ENCODE peak calls at places on chromosomes 2 and 18, in ten cellular contexts. G is breast epithelium, W is A549, O is tibial artery, Z is fibroblast of lung, C is OCI-LY7, M is heart right ventricle, D is stomach, U is mammary epithelial cell, V is WERI-Rb-1. K is an unnamed sample.

GRCh38 chr2:191401287-191401686 is 156.1 kb downstream of the MYO1B start:
- DNase-seq in G (no peak), W (no peak), O (no peak), Z (no peak), C (no peak), M (no peak), D (no peak), U (no peak), V (no peak), K (no peak)

GRCh38 chr2:132815522-132815921 is 145.5 kb upstream of the LYPD1 start:
- DNase-seq in G (no peak), W (peak), O (no peak), Z (peak), C (no peak), M (no peak), D (no peak), U (peak), V (no peak), K (no peak)

GRCh38 chr2:241961454-241961853 is 91.9 kb downstream of the RTP5 start:
- DNase-seq in G (no peak), W (no peak), O (peak), Z (no peak), C (peak), M (no peak), D (no peak), U (no peak), V (no peak), K (no peak)

GRCh38 chr2:48423376-48423775 is 106.6 kb upstream of the STON1 start:
- DNase-seq in G (no peak), W (peak), O (no peak), Z (peak), C (no peak), M (no peak), D (no peak), U (peak), V (no peak), K (no peak)

GRCh38 chr2:170307988-170308387 is 130.0 kb downstream of the MYO3B start:
- DNase-seq in G (no peak), W (no peak), O (no peak), Z (no peak), C (no peak), M (no peak), D (no peak), U (no peak), V (no peak), K (no peak)

GRCh38 chr18:42178381-42179080 is 223.5 kb downstream of the PIK3C3 start:
- DNase-seq in G (no peak), W (no peak), O (no peak), Z (no peak), C (no peak), M (no peak), D (no peak), U (no peak), V (no peak), K (no peak)

GRCh38 chr2:122748552-122749011 is 993.1 kb downstream of the TSN start:
- DNase-seq in G (no peak), W (no peak), O (no peak), Z (peak), C (no peak), M (no peak), D (no peak), U (peak), V (no peak), K (no peak)

GRCh38 chr2:8753609-8754008 is 71.8 kb downstream of the ID2 start:
- DNase-seq in G (no peak), W (no peak), O (no peak), Z (no peak), C (no peak), M (no peak), D (no peak), U (no peak), V (no peak), K (no peak)

GRCh38 chr18:8881103-8881502 is 175.7 kb downstream of the MTCL1 start:
- DNase-seq in G (no peak), W (no peak), O (no peak), Z (no peak), C (no peak), M (no peak), D (no peak), U (no peak), V (no peak), K (no peak)

GRCh38 chr2:198054299-198054698 is 249.9 kb downstream of the PLCL1 start:
- DNase-seq in G (no peak), W (peak), O (no peak), Z (peak), C (peak), M (no peak), D (peak), U (peak), V (peak), K (peak)

GRCh38 chr2:207767461-207768167 is 2.1 kb downstream of the FZD5 start:
- DNase-seq in G (no peak), W (peak), O (peak), Z (peak), C (no peak), M (no peak), D (peak), U (peak), V (peak), K (no peak)

GRCh38 chr2:106232633-106233032 is 38.5 kb upstream of the UXS1 start:
- DNase-seq in G (no peak), W (no peak), O (no peak), Z (no peak), C (no peak), M (peak), D (no peak), U (no peak), V (no peak), K (no peak)

GRCh38 chr2:166375736-166376487 is at the start of gene SCN9A:
- DNase-seq in G (peak), W (peak), O (peak), Z (peak), C (no peak), M (peak), D (peak), U (peak), V (peak), K (no peak)

GRCh38 chr18:58576641-58577251 is 52.1 kb downstream of the ALPK2 start:
- DNase-seq in G (no peak), W (no peak), O (no peak), Z (peak), C (no peak), M (no peak), D (no peak), U (no peak), V (no peak), K (no peak)

GRCh38 chr2:19361325-19361990 is 3.0 kb upstream of the OSR1 start:
- DNase-seq in G (no peak), W (no peak), O (no peak), Z (peak), C (no peak), M (no peak), D (no peak), U (no peak), V (no peak), K (no peak)

GRCh38 chr2:23404426-23404825 is 19.4 kb downstream of the KLHL29 start:
- DNase-seq in G (no peak), W (peak), O (no peak), Z (peak), C (peak), M (no peak), D (no peak), U (peak), V (peak), K (no peak)

GRCh38 chr2:130391872-130392670 is 36.2 kb downstream of the PTPN18 start:
- DNase-seq in G (no peak), W (no peak), O (no peak), Z (no peak), C (peak), M (no peak), D (no peak), U (peak), V (peak), K (no peak)

GRCh38 chr2:101975171-101975870 is 16.4 kb upstream of the IL1R2 start:
- DNase-seq in G (no peak), W (no peak), O (no peak), Z (peak), C (no peak), M (no peak), D (no peak), U (no peak), V (no peak), K (no peak)

GRCh38 chr2:113175101-113175628 is 1.4 kb downstream of the PSD4 start:
- DNase-seq in G (no peak), W (no peak), O (peak), Z (no peak), C (peak), M (no peak), D (peak), U (no peak), V (no peak), K (peak)

GRCh38 chr2:233819884-233820765 is 34.2 kb downstream of the HJURP start:
- DNase-seq in G (no peak), W (no peak), O (peak), Z (no peak), C (no peak), M (no peak), D (peak), U (no peak), V (peak), K (no peak)

GRCh38 chr2:61426267-61426897 is 44.5 kb downstream of the USP34 start:
- DNase-seq in G (no peak), W (peak), O (no peak), Z (peak), C (peak), M (no peak), D (peak), U (peak), V (peak), K (peak)

GRCh38 chr2:230319211-230319862 is 7.7 kb upstream of the SP140L start:
- DNase-seq in G (no peak), W (no peak), O (no peak), Z (no peak), C (peak), M (peak), D (no peak), U (no peak), V (no peak), K (peak)

GRCh38 chr2:47651296-47651695 is 131.6 kb upstream of the MSH6 start:
- DNase-seq in G (no peak), W (no peak), O (no peak), Z (no peak), C (no peak), M (no peak), D (no peak), U (no peak), V (no peak), K (no peak)

GRCh38 chr2:71680925-71681324 is 227.6 kb downstream of the DYSF start:
- DNase-seq in G (peak), W (no peak), O (peak), Z (no peak), C (no peak), M (no peak), D (no peak), U (no peak), V (no peak), K (no peak)

GRCh38 chr2:165141601-165142000 is 62.2 kb downstream of the SCN3A start:
- DNase-seq in G (no peak), W (no peak), O (no peak), Z (no peak), C (peak), M (no peak), D (no peak), U (no peak), V (no peak), K (no peak)

GRCh38 chr2:8803658-8804379 is 33.6 kb downstream of the KIDINS220 start:
- DNase-seq in G (peak), W (peak), O (no peak), Z (peak), C (no peak), M (peak), D (peak), U (peak), V (no peak), K (no peak)

GRCh38 chr2:135727968-135728728 is 13.5 kb upstream of the UBXN4 start:
- DNase-seq in G (no peak), W (no peak), O (no peak), Z (no peak), C (no peak), M (no peak), D (no peak), U (no peak), V (no peak), K (no peak)

GRCh38 chr2:84169871-84170270 is 289.2 kb downstream of the SUCLG1 start:
- DNase-seq in G (no peak), W (no peak), O (no peak), Z (no peak), C (no peak), M (no peak), D (no peak), U (no peak), V (peak), K (no peak)

GRCh38 chr2:219736196-219736595 is 108.8 kb downstream of the SLC4A3 start:
- DNase-seq in G (no peak), W (peak), O (no peak), Z (peak), C (peak), M (peak), D (no peak), U (peak), V (peak), K (no peak)

GRCh38 chr2:220192994-220193753 is 565.7 kb downstream of the SLC4A3 start:
- DNase-seq in G (no peak), W (peak), O (no peak), Z (no peak), C (no peak), M (no peak), D (no peak), U (peak), V (no peak), K (no peak)

GRCh38 chr2:160934263-160934662 is 226.0 kb upstream of the TANK start:
- DNase-seq in G (no peak), W (no peak), O (no peak), Z (no peak), C (no peak), M (no peak), D (no peak), U (no peak), V (no peak), K (no peak)

GRCh38 chr2:108637304-108637669 is 82.0 kb upstream of the RANBP2 start:
- DNase-seq in G (no peak), W (peak), O (peak), Z (peak), C (no peak), M (peak), D (peak), U (peak), V (no peak), K (no peak)

GRCh38 chr2:201880620-201881381 is 74.5 kb downstream of the CDK15 start:
- DNase-seq in G (no peak), W (no peak), O (peak), Z (peak), C (no peak), M (no peak), D (no peak), U (no peak), V (no peak), K (no peak)

GRCh38 chr2:28979041-28979440 is 2.1 kb upstream of the TOGARAM2 start:
- DNase-seq in G (no peak), W (no peak), O (no peak), Z (no peak), C (no peak), M (no peak), D (no peak), U (no peak), V (peak), K (no peak)

DNA sequence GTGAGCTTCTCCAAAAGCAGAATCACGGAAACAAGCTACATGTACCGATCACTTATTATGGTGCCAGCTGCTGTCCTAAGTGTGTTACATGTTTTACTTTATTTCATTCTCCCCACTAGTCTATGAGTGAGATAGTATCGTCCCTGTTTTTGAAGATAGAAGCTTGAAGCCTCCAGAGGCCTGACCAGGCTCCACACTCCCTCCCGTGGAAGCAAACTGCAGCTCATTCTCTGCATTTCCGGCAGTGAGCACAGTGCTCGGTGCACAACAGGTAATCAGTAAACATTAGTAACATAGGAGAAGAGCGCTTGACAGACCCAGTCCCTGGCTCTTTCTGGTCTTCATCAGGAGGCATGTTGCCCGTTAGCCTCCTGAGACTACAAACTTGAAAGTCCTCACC is 72.9 kb downstream of the ZBTB7C start:
- DNase-seq in G (no peak), W (no peak), O (no peak), Z (no peak), C (no peak), M (no peak), D (no peak), U (no peak), V (no peak), K (no peak)
- TF ChIP-seq CTCF in G (peak), W (no peak), O (peak), Z (no peak), C (no peak), M (peak), D (no peak), U (peak), V (no peak), K (no peak)

DNA sequence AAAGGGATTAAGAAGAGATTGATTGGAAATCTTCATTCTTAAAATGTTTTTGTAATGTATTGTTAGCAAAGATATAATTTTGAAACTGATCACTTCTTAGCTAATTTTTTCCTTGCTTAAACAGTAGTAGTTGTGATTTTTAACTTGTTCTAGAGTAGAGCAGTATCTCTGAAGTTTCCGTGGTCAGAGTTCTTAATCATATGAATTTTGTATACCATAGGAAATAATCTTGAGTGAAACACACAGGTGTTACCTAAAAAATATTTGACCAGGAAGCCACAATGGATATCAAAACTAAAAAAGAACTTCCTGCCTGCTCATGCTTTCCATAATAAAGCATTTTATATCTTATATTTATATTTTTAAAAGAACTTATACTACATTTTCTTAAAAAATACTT is 907.1 kb downstream of the ERBB4 start:
- DNase-seq in G (no peak), W (no peak), O (no peak), Z (no peak), C (no peak), M (no peak), D (no peak), U (no peak), V (no peak), K (no peak)
- H3K27ac ChIP-seq in G (no peak), W (no peak), O (no peak), Z (no peak), C (no peak), M (no peak), D (no peak), U (no peak), V (no peak), K (no peak)

GRCh38 chr2:119646149-119646548 is 32.9 kb upstream of the TMEM177 start:
- DNase-seq in G (no peak), W (no peak), O (no peak), Z (no peak), C (no peak), M (no peak), D (no peak), U (no peak), V (no peak), K (no peak)

GRCh38 chr2:119647440-119648169 is 31.4 kb upstream of the TMEM177 start:
- DNase-seq in G (no peak), W (no peak), O (peak), Z (peak), C (peak), M (no peak), D (no peak), U (peak), V (no peak), K (no peak)

GRCh38 chr2:119650206-119650605 is 28.8 kb upstream of the TMEM177 start:
- DNase-seq in G (no peak), W (no peak), O (no peak), Z (no peak), C (no peak), M (no peak), D (no peak), U (no peak), V (no peak), K (no peak)

GRCh38 chr2:119650971-119651370 is 28.0 kb upstream of the TMEM177 start:
- DNase-seq in G (no peak), W (no peak), O (no peak), Z (peak), C (no peak), M (no peak), D (no peak), U (no peak), V (no peak), K (no peak)

DNA sequence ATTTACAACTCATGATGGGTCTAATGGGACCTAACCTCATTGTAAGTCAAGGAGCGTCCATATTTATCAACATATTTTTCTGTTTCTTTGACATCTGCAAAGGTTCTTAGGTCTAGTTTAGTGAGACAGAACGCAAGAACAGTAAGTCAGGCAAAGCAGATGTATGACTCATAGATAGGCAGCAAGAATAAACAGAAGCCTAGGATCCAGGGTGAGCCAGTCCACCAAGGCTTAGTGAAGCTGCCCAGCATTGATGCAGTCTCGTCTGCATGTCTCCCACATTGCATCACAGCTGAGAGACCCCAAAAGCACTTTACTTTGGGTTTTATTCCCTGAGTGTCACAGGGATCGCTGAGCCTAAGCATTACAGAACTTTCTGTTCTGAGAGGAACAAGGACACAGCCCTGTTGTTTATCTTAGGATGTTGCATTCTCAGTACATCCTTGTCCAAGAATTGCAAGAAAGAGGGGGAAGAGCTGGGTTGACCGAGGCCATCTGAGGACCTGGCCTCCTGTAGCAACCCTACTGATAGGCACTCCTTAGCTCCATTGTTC is 29.6 kb upstream of the TMEM177 start:
- DNase-seq in G (no peak), W (no peak), O (no peak), Z (peak), C (no peak), M (no peak), D (no peak), U (peak), V (no peak), K (no peak)
- TF ChIP-seq CTCF in G (no peak), W (no peak), O (no peak), Z (no peak), C (no peak), M (no peak), D (no peak), U (no peak), V (no peak), K (no peak)

DNA sequence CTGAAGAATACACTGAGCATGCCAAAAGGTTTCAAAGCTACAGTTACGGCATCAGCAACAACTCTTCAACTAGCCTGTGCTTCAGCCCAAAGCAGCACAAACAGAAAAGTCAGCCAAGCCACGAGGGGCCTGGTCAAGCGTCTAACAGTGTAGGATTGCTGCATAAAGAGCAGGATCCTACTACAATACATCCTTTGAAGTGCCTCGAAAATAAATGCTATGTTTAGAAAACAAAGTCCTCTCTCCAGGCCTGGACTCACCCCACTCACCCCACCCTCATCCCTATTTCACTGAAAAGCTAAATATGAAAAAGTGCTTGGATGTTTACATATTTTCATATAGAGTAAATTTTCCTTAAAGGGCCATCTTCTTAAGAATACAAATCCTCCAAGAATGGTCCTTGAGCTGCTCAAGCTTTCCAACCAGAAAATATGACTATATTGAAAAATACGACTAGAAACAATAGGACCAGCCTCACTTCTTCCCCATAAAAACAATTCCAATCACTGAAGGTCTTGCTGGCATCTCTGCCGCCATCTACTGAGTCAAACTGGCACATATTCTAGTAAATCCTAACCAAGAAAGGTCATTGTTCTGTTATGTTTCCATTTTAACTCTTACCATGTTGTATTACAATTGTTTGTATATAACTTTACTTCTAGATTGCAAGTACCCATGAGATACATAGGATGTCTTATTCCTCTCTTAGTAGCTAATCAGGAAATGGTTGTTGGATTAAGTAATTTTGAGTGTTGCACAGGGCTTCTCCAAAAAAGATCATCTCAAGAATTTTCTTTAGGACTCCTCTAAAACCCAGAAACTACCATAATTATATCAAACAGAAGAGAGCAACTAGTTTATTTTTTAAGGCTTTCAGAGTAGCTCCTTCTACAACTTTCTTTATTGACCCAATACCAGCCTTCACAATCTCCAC is 63.6 kb downstream of the CLHC1 start:
- DNase-seq in G (no peak), W (peak), O (peak), Z (peak), C (peak), M (peak), D (peak), U (peak), V (peak), K (peak)
- H3K27ac ChIP-seq in G (peak), W (peak), O (peak), Z (peak), C (no peak), M (peak), D (peak), U (no peak), V (no peak), K (no peak)